ENCODE peak calls at places on chromosomes 11 and 22, in five cellular contexts. P, Y, M, G and W are unnamed samples.

GRCh38 chr11:109547356-109548027 is 125.5 kb downstream of the C11orf87 start:
- DNase-seq in P (no peak), Y (no peak), M (no peak), G (no peak), W (no peak)

GRCh38 chr22:30351226-30351625 is 5.5 kb downstream of the SF3A1 start:
- DNase-seq in P (no peak), Y (no peak), M (no peak), G (no peak), W (no peak)

GRCh38 chr11:134063991-134064747 is 4.7 kb upstream of the JAM3 start:
- DNase-seq in P (no peak), Y (no peak), M (no peak), G (no peak), W (no peak)

GRCh38 chr22:27834364-27835185 is 33.0 kb upstream of the MN1 start:
- DNase-seq in P (no peak), Y (no peak), M (no peak), G (no peak), W (peak; percentile 67)

GRCh38 chr11:109697140-109697843 is 275.3 kb downstream of the C11orf87 start:
- DNase-seq in P (no peak), Y (peak; percentile 32), M (no peak), G (no peak), W (no peak)

GRCh38 chr11:125382211-125382807 is 113.8 kb downstream of the FEZ1 start:
- DNase-seq in P (no peak), Y (no peak), M (no peak), G (no peak), W (no peak)

GRCh38 chr11:45285931-45286632 is at the start of gene SYT13:
- DNase-seq in P (peak; percentile 78), Y (peak; percentile 14), M (peak; percentile 42), G (no peak), W (no peak)

GRCh38 chr22:17339095-17339693 is 30.1 kb upstream of the CECR2 start:
- DNase-seq in P (no peak), Y (no peak), M (no peak), G (no peak), W (no peak)

GRCh38 chr11:89495951-89496350 is 4.8 kb upstream of the NOX4 start:
- DNase-seq in P (no peak), Y (no peak), M (no peak), G (no peak), W (peak; percentile 58)

GRCh38 chr22:46936378-46936916 is 174.0 kb downstream of the TBC1D22A start:
- DNase-seq in P (no peak), Y (no peak), M (no peak), G (no peak), W (no peak)

GRCh38 chr22:49322231-49322630 is 505.4 kb downstream of the BRD1 start:
- DNase-seq in P (peak; percentile 9), Y (peak; percentile 9), M (no peak), G (no peak), W (no peak)

GRCh38 chr22:49585695-49586243 is 241.9 kb downstream of the BRD1 start:
- DNase-seq in P (no peak), Y (no peak), M (no peak), G (no peak), W (no peak)

GRCh38 chr22:25397616-25398015 is 166.9 kb upstream of the GRK3 start:
- DNase-seq in P (no peak), Y (no peak), M (no peak), G (no peak), W (no peak)

GRCh38 chr11:20373102-20373501 is 9.6 kb downstream of the HTATIP2 start:
- DNase-seq in P (no peak), Y (no peak), M (no peak), G (no peak), W (no peak)

GRCh38 chr11:13261600-13262061 is 16.0 kb upstream of the BMAL1 start:
- DNase-seq in P (no peak), Y (no peak), M (no peak), G (no peak), W (no peak)

GRCh38 chr11:32333335-32333991 is 101.9 kb downstream of the WT1 start:
- DNase-seq in P (peak; percentile 63), Y (peak; percentile 91), M (peak; percentile 77), G (peak; percentile 48), W (peak; percentile 80)

GRCh38 chr11:131311746-131312145 is 58.7 kb upstream of the NTM start:
- DNase-seq in P (no peak), Y (no peak), M (no peak), G (no peak), W (no peak)

GRCh38 chr11:130872102-130872501 is 44.2 kb downstream of the SNX19 start:
- DNase-seq in P (no peak), Y (no peak), M (no peak), G (no peak), W (no peak)

GRCh38 chr11:86292912-86293606 is 9.0 kb upstream of the HIKESHI start:
- DNase-seq in P (no peak), Y (no peak), M (no peak), G (no peak), W (no peak)

GRCh38 chr11:14513800-14514199 is 6.4 kb downstream of the PSMA1 start:
- DNase-seq in P (no peak), Y (no peak), M (no peak), G (no peak), W (no peak)
- H3K36me3 ChIP-seq in P (peaks cover 94% of the 10 kb centered on the region), Y (no peaks in the 10 kb centered on the region), M (peaks cover 3% of the 10 kb centered on the region), G (peaks cover 91% of the 10 kb centered on the region), W (peaks cover 88% of the 10 kb centered on the region)

GRCh38 chr22:50656122-50657070 is 16.2 kb upstream of the SHANK3 start:
- DNase-seq in P (no peak), Y (no peak), M (no peak), G (no peak), W (no peak)
- TF ChIP-seq POLR2A in P (no peak), Y (no peak), M (no peak), G (no peak), W (no peak)

GRCh38 chr22:39529487-39529851 is 3.1 kb downstream of the RPS19BP1 start:
- DNase-seq in P (no peak), Y (no peak), M (no peak), G (no peak), W (no peak)
- H3K27ac ChIP-seq in P (peak overlapping the region; percentile 82), Y (no peak overlapping the region), M (no peak overlapping the region), G (peak overlapping the region; percentile 69), W (no peak overlapping the region)

GRCh38 chr11:118397448-118397847 is 4.0 kb upstream of the ATP5MG start:
- DNase-seq in P (no peak), Y (no peak), M (no peak), G (no peak), W (no peak)
- H3K36me3 ChIP-seq in P (peaks cover 73% of the 10 kb centered on the region), Y (no peaks in the 10 kb centered on the region), M (no peaks in the 10 kb centered on the region), G (peaks cover 60% of the 10 kb centered on the region), W (peaks cover 60% of the 10 kb centered on the region)

GRCh38 chr22:39522567-39523300 is 2.4 kb downstream of the ATF4 start:
- DNase-seq in P (peak; percentile 56), Y (no peak), M (peak; percentile 62), G (no peak), W (no peak)
- TF ChIP-seq POLR2A in P (no peak), Y (no peak), M (peak; percentile 39), G (no peak), W (no peak)

DNA sequence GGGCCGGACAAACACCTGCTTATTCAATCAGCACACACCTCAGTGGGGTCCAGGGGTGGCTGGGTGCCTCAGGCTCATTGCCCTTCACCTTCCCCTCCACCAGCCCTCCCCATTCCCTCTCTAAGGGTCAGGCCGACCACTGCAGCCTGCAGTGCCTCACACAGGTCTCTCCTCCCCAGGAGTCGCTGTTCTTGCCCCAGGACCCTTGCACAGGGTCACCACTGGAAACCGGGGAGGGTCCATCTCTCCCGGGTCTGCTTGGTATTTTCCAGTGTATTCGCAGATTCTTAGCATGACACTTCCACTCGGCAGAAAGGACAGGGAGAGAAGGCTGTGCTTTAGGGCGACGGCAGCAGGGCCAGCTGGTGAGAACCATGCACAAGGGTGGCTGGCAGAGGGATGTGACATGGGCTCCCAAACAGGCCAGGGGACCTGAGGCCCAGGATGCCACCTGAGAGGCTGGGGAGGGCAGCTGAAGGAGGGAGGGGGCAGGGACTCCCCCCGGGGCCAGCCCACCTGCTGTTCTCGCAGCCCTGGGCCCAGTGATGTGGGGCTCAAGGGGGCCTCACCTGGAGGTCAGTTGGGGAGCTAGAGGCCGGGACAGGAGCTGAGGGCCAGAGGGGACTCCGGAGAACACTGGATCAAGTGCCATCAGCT is 16.1 kb upstream of the TBX1 start:
- DNase-seq in P (no peak), Y (no peak), M (no peak), G (no peak), W (no peak)
- H3K27ac ChIP-seq in P (no peak overlapping the region), Y (no peak overlapping the region), M (no peak overlapping the region), G (no peak overlapping the region), W (no peak overlapping the region)

DNA sequence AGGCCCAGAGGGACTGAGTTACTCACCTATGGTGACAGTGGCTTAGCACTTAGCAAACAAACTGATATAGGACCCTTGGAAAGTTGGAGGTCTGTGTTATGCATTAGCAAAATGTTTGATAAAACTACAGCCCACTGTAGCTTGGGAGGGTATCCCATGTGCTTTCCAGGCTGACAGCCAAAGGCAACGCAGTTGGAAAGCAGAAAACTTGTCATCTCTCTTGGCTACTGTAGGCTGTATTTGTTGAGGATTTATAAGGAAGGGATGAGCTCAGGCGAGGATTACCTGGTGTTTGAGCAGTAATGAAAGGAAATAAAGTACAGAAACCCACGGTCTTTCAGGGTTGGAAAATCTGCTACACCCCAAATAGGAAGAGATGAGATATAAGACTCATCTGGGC is 23.8 kb downstream of the SDHAF2 start:
- DNase-seq in P (no peak), Y (no peak), M (no peak), G (no peak), W (no peak)
- H3K36me3 ChIP-seq in P (peaks cover 56% of the 10 kb centered on the region), Y (no peaks in the 10 kb centered on the region), M (no peaks in the 10 kb centered on the region), G (peaks cover 63% of the 10 kb centered on the region), W (peaks cover 26% of the 10 kb centered on the region)

GRCh38 chr11:47163198-47163597 is 13.5 kb downstream of the ARFGAP2 start:
- DNase-seq in P (no peak), Y (no peak), M (no peak), G (no peak), W (no peak)
- TF ChIP-seq POLR2A in P (no peak), Y (no peak), M (no peak), G (no peak), W (no peak)

GRCh38 chr11:47842749-47843148 is 5.4 kb downstream of the NUP160 start:
- DNase-seq in P (no peak), Y (no peak), M (no peak), G (no peak), W (no peak)
- H3K27ac ChIP-seq in P (no peak overlapping the region), Y (no peak overlapping the region), M (no peak overlapping the region), G (no peak overlapping the region), W (no peak overlapping the region)

DNA sequence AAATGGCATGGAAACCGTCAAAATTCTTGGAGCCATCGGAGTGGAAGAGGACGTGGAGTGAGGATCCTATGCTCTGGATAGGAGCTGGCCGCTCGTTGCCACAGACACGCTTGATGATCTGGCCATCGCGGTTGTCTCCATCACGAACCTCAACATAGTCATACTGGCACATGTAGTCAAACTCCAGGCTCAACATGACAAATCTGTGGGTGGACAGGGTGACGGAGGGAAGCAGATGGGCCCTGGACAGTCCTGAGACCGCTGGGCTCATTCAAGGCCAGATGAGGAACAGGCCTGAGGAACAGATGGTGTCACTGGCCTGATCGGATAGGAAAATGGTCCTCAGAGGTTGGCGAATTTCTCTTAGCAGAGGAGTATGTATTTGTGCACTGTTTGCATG is 51.3 kb upstream of the SLC1A2 start:
- DNase-seq in P (no peak), Y (no peak), M (no peak), G (no peak), W (no peak)
- H3K36me3 ChIP-seq in P (no peaks in the 10 kb centered on the region), Y (no peaks in the 10 kb centered on the region), M (no peaks in the 10 kb centered on the region), G (no peaks in the 10 kb centered on the region), W (peaks cover 6% of the 10 kb centered on the region)